ENCODE peak calls at places on chromosomes 7 and 10, in four cellular contexts. Q is brain microvascular endothelial cell; W is psoas muscle; I is CD8-positive, alpha-beta T cell. Z is an unnamed sample.

GRCh38 chr10:14608381-14609001 is 166.2 kb downstream of the FAM107B start:
- DNase-seq in W (peak; percentile 18), I (no peak), Q (no peak), Z (no peak)

GRCh38 chr10:115936926-115937755 is 335.9 kb downstream of the GFRA1 start:
- DNase-seq in W (no peak), Q (peak; percentile 60), I (no peak), Z (no peak)

GRCh38 chr10:20768849-20769248 is 128.3 kb downstream of the NEBL start:
- DNase-seq in I (no peak), Q (no peak), W (no peak), Z (no peak)

GRCh38 chr7:106911959-106912358 is 46.9 kb downstream of the PIK3CG start:
- DNase-seq in Q (no peak), I (no peak), W (no peak), Z (no peak)

GRCh38 chr10:110901954-110902819 is 16.8 kb downstream of the BBIP1 start:
- DNase-seq in Q (peak; percentile 35), W (no peak), I (no peak), Z (no peak)

GRCh38 chr10:84432891-84433290 is 104.5 kb downstream of the CCSER2 start:
- DNase-seq in I (no peak), Q (peak; percentile 41), W (no peak), Z (no peak)

GRCh38 chr7:102146122-102146521 is 140.5 kb upstream of the SH2B2 start:
- DNase-seq in I (no peak), Q (no peak), W (peak; percentile 84), Z (no peak)

GRCh38 chr7:135768990-135769389 is 20.4 kb upstream of the FAM180A start:
- DNase-seq in I (no peak), Q (no peak), W (no peak), Z (no peak)

GRCh38 chr7:101835136-101835535 is 17.7 kb downstream of the CUX1 start:
- DNase-seq in Q (no peak), I (no peak), W (no peak), Z (no peak)

GRCh38 chr10:43960981-43961380 is 312.3 kb upstream of the ZNF32 start:
- DNase-seq in Q (no peak), I (no peak), W (no peak), Z (no peak)

GRCh38 chr10:86600296-86600695 is 54.1 kb upstream of the OPN4 start:
- DNase-seq in Q (no peak), W (no peak), I (no peak), Z (no peak)

GRCh38 chr7:29328811-29329210 is 134.2 kb downstream of the CHN2 start:
- DNase-seq in W (no peak), I (no peak), Q (no peak), Z (no peak)

GRCh38 chr10:122142652-122143237 is 128.4 kb upstream of the BTBD16 start:
- DNase-seq in Q (no peak), I (peak; percentile 22), W (peak; percentile 51), Z (peak; percentile 10)

GRCh38 chr10:52701647-52702046 is 70.9 kb downstream of the MBL2 start:
- DNase-seq in Q (no peak), I (no peak), W (no peak), Z (no peak)

GRCh38 chr7:98856021-98856422 is 13.8 kb downstream of the TMEM130 start:
- DNase-seq in W (no peak), I (no peak), Q (no peak), Z (no peak)

GRCh38 chr10:84352251-84352842 is 24.0 kb downstream of the CCSER2 start:
- DNase-seq in Q (peak; percentile 56), I (peak; percentile 72), W (no peak), Z (peak; percentile 47)

GRCh38 chr10:129031233-129032150 is 435.5 kb upstream of the MGMT start:
- DNase-seq in W (peak; percentile 60), Q (peak; percentile 33), I (peak; percentile 60), Z (peak; percentile 34)

GRCh38 chr7:33550363-33550762 is 355.0 kb upstream of the BMPER start:
- DNase-seq in W (no peak), I (no peak), Q (no peak), Z (no peak)

GRCh38 chr10:22597142-22597541 is 117.2 kb downstream of the PIP4K2A start:
- DNase-seq in W (no peak), Q (peak; percentile 42), I (no peak), Z (no peak)

GRCh38 chr10:114762811-114763210 is 58.8 kb upstream of the FHIP2A start:
- DNase-seq in Q (no peak), I (no peak), W (no peak), Z (no peak)

GRCh38 chr7:122305475-122306319 is 1.1 kb upstream of the FEZF1 start:
- DNase-seq in W (no peak), I (no peak), Q (no peak), Z (no peak)

GRCh38 chr10:60914676-60915075 is 29.3 kb downstream of the RHOBTB1 start:
- DNase-seq in W (peak; percentile 46), I (no peak), Q (peak; percentile 60), Z (no peak)

GRCh38 chr7:100489824-100490223 is 6.1 kb downstream of the NYAP1 start:
- DNase-seq in Q (peak; percentile 92), I (peak; percentile 24), W (no peak), Z (peak; percentile 41)

GRCh38 chr7:124810605-124811004 is 45.0 kb upstream of the GPR37 start:
- DNase-seq in I (no peak), Q (no peak), W (no peak), Z (no peak)

GRCh38 chr10:11874568-11875182 is 51.5 kb downstream of the PROSER2 start:
- DNase-seq in W (no peak), I (peak; percentile 37), Q (peak; percentile 11), Z (no peak)

GRCh38 chr7:106139253-106140251 is 27.4 kb upstream of the SYPL1 start:
- DNase-seq in W (peak; percentile 37), I (no peak), Q (peak; percentile 10), Z (no peak)

GRCh38 chr10:78513330-78513729 is 479.7 kb downstream of the RPS24 start:
- DNase-seq in Q (no peak), W (no peak), I (no peak), Z (no peak)

GRCh38 chr7:78226059-78226658 is 427.6 kb downstream of the PHTF2 start:
- DNase-seq in Q (no peak), W (no peak), I (no peak), Z (no peak)

GRCh38 chr7:66238712-66239466 is 33.8 kb downstream of the TPST1 start:
- DNase-seq in I (no peak), W (no peak), Q (no peak), Z (no peak)

GRCh38 chr10:71854031-71854430 is 3.0 kb upstream of the PSAP start:
- DNase-seq in W (no peak), Q (no peak), I (no peak), Z (no peak)

GRCh38 chr10:24618401-24618800 is 105.3 kb downstream of the ARHGAP21 start:
- DNase-seq in W (no peak), I (no peak), Q (no peak), Z (no peak)

GRCh38 chr10:132527338-132528063 is 10.1 kb upstream of the INPP5A start:
- DNase-seq in W (peak; percentile 9), I (no peak), Q (no peak), Z (no peak)

GRCh38 chr7:5435291-5436002 is 11.8 kb upstream of the TNRC18 start:
- DNase-seq in I (no peak), Q (no peak), W (no peak), Z (no peak)

GRCh38 chr7:2169923-2170575 is 62.7 kb downstream of the MAD1L1 start:
- DNase-seq in Q (no peak), W (no peak), I (no peak), Z (no peak)

GRCh38 chr10:3853547-3853989 is 68.6 kb upstream of the KLF6 start:
- DNase-seq in Q (peak; percentile 49), W (no peak), I (no peak), Z (no peak)

GRCh38 chr7:96400001-96400400 is 78.1 kb upstream of the SLC25A13 start:
- DNase-seq in Q (no peak), I (no peak), W (no peak), Z (no peak)

GRCh38 chr7:10913457-10913856 is 60.2 kb upstream of the PHF14 start:
- DNase-seq in Q (no peak), I (no peak), W (no peak), Z (no peak)

GRCh38 chr10:130686680-130687300 is 550.6 kb downstream of the GLRX3 start:
- DNase-seq in I (no peak), Q (no peak), W (no peak), Z (no peak)

GRCh38 chr7:151304856-151305255 is 36.8 kb upstream of the NUB1 start:
- DNase-seq in Q (no peak), W (no peak), I (no peak), Z (no peak)

DNA sequence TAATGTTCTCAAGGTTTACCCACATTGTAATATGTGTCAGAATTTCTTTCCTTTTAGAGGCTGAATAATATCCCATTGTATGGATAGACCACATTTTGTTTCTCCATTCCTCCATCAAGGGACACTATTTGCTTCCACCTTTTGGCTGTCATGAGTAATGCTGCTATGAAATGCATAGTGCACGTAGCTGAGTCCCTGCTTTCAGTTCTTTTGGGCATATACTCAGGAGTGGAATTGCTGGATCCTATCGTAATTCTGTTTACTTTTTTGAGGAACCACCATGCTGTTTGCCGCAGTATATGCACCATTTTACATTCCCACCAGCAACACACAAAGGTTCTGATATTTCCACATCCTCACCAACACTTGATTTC is 60.0 kb downstream of the PRF1 start:
- DNase-seq in I (no peak), Q (no peak), W (no peak), Z (no peak)
- TF ChIP-seq CTCF in I (no peak), Q (peak; percentile 37), W (no peak), Z (no peak)

DNA sequence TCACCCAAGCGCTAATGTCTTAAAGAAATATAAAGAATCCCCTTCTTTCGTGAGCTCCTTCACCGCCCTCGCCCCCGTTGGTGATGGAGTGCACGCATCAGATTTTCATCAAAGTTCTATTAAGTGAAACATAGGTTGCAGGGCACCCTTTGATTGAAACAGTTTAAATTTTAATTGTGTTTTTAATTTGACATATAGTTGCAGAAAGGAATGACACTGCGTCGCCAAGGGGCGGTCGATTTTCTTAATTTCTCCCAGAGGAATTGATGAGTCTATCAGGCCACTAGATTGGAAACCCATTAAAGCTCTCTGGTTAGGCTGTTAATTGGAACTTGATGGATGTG is 4.1 kb upstream of the HMX2 start:
- DNase-seq in W (no peak), Q (no peak), I (no peak), Z (no peak)
- H3K27me3 ChIP-seq in W (peaks cover 69% of the 10 kb centered on the region), Q (peaks cover 94% of the 10 kb centered on the region), I (peaks cover 77% of the 10 kb centered on the region), Z (peaks cover 100% of the 10 kb centered on the region)

GRCh38 chr7:158348446-158348845 is 239.2 kb downstream of the PTPRN2 start:
- DNase-seq in W (no peak), I (no peak), Q (no peak), Z (no peak)
- H3K27ac ChIP-seq in W (no peak overlapping the region), I (no peak overlapping the region), Q (no peak overlapping the region), Z (no peak overlapping the region)

DNA sequence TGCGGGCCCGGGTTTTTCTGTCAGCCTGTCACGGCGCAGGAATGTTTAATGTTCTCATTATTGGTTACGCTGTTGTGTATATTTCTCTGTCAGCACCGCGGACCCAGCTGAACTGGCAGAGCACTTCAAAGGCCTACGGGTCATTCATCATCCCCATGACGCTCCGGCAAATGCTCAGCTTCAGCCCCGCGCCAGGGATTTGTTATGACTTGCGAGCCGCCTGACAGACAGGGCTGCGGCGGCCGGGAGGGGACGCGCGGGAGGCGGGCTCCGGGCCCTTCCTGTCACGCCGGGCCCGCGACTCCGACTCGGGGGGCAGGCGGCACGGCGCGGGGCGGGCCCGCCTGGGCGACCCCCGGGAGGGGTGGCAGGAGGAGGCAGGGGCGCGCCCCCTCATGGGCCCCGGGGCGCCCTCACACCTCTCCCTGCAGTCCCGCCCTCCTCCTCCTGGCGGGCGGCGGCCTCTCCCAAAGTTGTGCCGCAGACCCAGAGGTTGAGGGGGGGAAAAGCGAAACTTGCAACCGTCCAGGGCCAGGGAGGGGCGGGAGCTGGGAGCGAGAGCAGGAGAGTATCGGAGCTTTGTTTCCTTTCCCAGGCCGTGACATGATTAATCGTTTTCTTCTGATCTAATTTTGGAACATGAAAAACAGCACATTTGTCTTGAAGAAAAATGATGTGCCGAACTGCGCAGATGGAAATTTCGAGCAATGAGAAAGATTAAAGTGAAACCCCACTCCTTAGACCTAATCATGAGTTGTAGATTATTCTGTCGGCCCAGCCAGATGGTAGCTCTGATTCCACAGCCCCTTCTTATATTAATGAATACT is 59.3 kb upstream of the COMTD1 start:
- DNase-seq in W (peak; percentile 85), I (peak; percentile 72), Q (peak; percentile 88), Z (peak; percentile 48)
- TF ChIP-seq CTCF in W (peak; percentile 29), I (peak; percentile 37), Q (peak; percentile 40), Z (peak; percentile 13)

Z was measured in CD4-positive, alpha-beta T cell.